ENCODE peak calls at places on chromosomes 6 and 20, in nine cellular contexts. I, Z, G, K, C, N, J, S and A are unnamed samples.

GRCh38 chr20:60258255-60258863 is 300.1 kb downstream of the CDH26 start:
- DNase-seq in J (peak; percentile 0), I (no peak), G (no peak), N (no peak), S (no peak), Z (no peak), C (no peak), K (no peak), A (no peak)

GRCh38 chr6:7137335-7138106 is 29.8 kb downstream of the RREB1 start:
- DNase-seq in S (peak; percentile 68), I (peak; percentile 77), Z (peak; percentile 16), N (peak; percentile 28), J (peak; percentile 87), C (no peak), G (peak; percentile 73), K (peak; percentile 47), A (peak; percentile 77)

GRCh38 chr20:12570371-12570770 is 438.4 kb upstream of the SPTLC3 start:
- DNase-seq in G (peak; percentile 1), N (no peak), K (no peak), I (peak; percentile 66), J (no peak), S (no peak), C (peak; percentile 26), Z (no peak), A (no peak)

GRCh38 chr20:22389836-22390542 is 194.4 kb downstream of the FOXA2 start:
- DNase-seq in Z (no peak), K (no peak), S (no peak), C (no peak), G (peak; percentile 41), N (no peak), I (no peak), J (no peak), A (no peak)

GRCh38 chr6:4727671-4728435 is 48.4 kb upstream of the CDYL start:
- DNase-seq in S (peak; percentile 14), N (no peak), Z (no peak), G (no peak), I (peak; percentile 60), K (no peak), J (peak; percentile 44), C (no peak), A (no peak)

GRCh38 chr20:37914672-37915433 is 11.9 kb downstream of the VSTM2L start:
- DNase-seq in G (no peak), K (no peak), N (no peak), I (peak; percentile 76), C (peak; percentile 51), J (peak; percentile 43), S (no peak), Z (no peak), A (no peak)

GRCh38 chr6:73325656-73326055 is 28.4 kb downstream of the DPPA5 start:
- DNase-seq in N (no peak), G (peak; percentile 13), S (no peak), K (no peak), Z (no peak), C (no peak), J (no peak), I (no peak), A (no peak)

GRCh38 chr6:77474286-77474956 is 11.1 kb upstream of the HTR1B start:
- DNase-seq in K (no peak), Z (no peak), C (no peak), I (no peak), N (no peak), J (no peak), S (no peak), G (no peak), A (no peak)

GRCh38 chr20:10047427-10047826 is 12.6 kb downstream of the ANKEF1 start:
- DNase-seq in N (no peak), C (peak; percentile 43), I (peak; percentile 26), K (no peak), J (no peak), S (no peak), Z (no peak), G (no peak), A (no peak)

GRCh38 chr6:121686611-121687023 is 251.2 kb downstream of the GJA1 start:
- DNase-seq in C (no peak), J (no peak), S (no peak), Z (no peak), N (no peak), I (no peak), K (peak; percentile 19), G (no peak), A (no peak)

GRCh38 chr20:33995053-33995816 is 1.5 kb downstream of the RALY start:
- DNase-seq in S (peak; percentile 13), J (no peak), N (no peak), K (no peak), Z (no peak), C (no peak), I (no peak), G (peak; percentile 17), A (no peak)

GRCh38 chr6:85405175-85405852 is 44.6 kb upstream of the NT5E start:
- DNase-seq in K (no peak), C (no peak), G (peak; percentile 58), J (no peak), S (no peak), Z (no peak), I (no peak), N (no peak), A (no peak)

GRCh38 chr6:14354919-14355572 is 237.5 kb downstream of the CD83 start:
- DNase-seq in C (no peak), K (peak; percentile 39), J (no peak), G (peak; percentile 85), N (no peak), Z (peak; percentile 6), I (no peak), S (peak; percentile 28), A (peak; percentile 50)

GRCh38 chr20:38219006-38219950 is 41.3 kb downstream of the KIAA1755 start:
- DNase-seq in S (no peak), J (no peak), I (no peak), Z (no peak), C (no peak), N (no peak), G (no peak), K (no peak), A (peak; percentile 17)

GRCh38 chr6:151566557-151566956 is 72.7 kb downstream of the CCDC170 start:
- DNase-seq in G (no peak), I (no peak), J (no peak), K (no peak), Z (no peak), C (no peak), N (no peak), S (no peak), A (no peak)